ENCODE peak calls at places on chromosomes 3 and 15, in four cellular contexts. One of them, this sample, is unnamed. For H3K4me1 and H3K9me3, the result is how much of the 10 kb centered on the place peaks cover.

GRCh38 chr3:164377466-164377865 is 700.8 kb downstream of the SI start:
- DNase-seq in lower lobe of right lung: no peak
- DNase-seq in ovary: no peak
- DNase-seq in BE2C: no peak
- DNase-seq in this sample: no peak

GRCh38 chr3:137217733-137218132 is 259.9 kb downstream of the IL20RB start:
- DNase-seq in ovary: no peak
- DNase-seq in lower lobe of right lung: no peak
- DNase-seq in BE2C: peak
- DNase-seq in this sample: peak

GRCh38 chr15:55834331-55834730 is 91.4 kb upstream of the PRTG start:
- DNase-seq in lower lobe of right lung: no peak
- DNase-seq in ovary: no peak
- DNase-seq in BE2C: no peak
- DNase-seq in this sample: no peak

GRCh38 chr3:139982404-139982803 is 47.4 kb downstream of the CLSTN2 start:
- DNase-seq in BE2C: no peak
- DNase-seq in lower lobe of right lung: no peak
- DNase-seq in ovary: no peak
- DNase-seq in this sample: no peak

GRCh38 chr3:98329392-98330124 is 24.1 kb upstream of the OR5K4 start:
- DNase-seq in BE2C: peak
- DNase-seq in lower lobe of right lung: no peak
- DNase-seq in ovary: no peak
- DNase-seq in this sample: peak

GRCh38 chr3:170780955-170781354 is 89.0 kb downstream of the RPL22L1 start:
- DNase-seq in BE2C: no peak
- DNase-seq in lower lobe of right lung: no peak
- DNase-seq in ovary: no peak
- DNase-seq in this sample: no peak

GRCh38 chr15:99925661-99926461 is 192.6 kb upstream of the LYSMD4 start:
- DNase-seq in BE2C: no peak
- DNase-seq in lower lobe of right lung: peak
- DNase-seq in ovary: peak
- DNase-seq in this sample: peak

GRCh38 chr3:14984581-14985113 is 37.3 kb downstream of the NR2C2 start:
- DNase-seq in BE2C: no peak
- DNase-seq in lower lobe of right lung: no peak
- DNase-seq in ovary: no peak
- DNase-seq in this sample: no peak

GRCh38 chr15:92914768-92915221 is 14.7 kb downstream of the CHD2 start:
- DNase-seq in lower lobe of right lung: no peak
- DNase-seq in ovary: no peak
- DNase-seq in BE2C: no peak
- DNase-seq in this sample: no peak

GRCh38 chr3:127215714-127216414 is 22.9 kb downstream of the PRR23E start:
- DNase-seq in lower lobe of right lung: no peak
- DNase-seq in BE2C: no peak
- DNase-seq in ovary: no peak
- DNase-seq in this sample: no peak

GRCh38 chr3:177122183-177122856 is 75.0 kb downstream of the TBL1XR1 start:
- DNase-seq in lower lobe of right lung: no peak
- DNase-seq in ovary: no peak
- DNase-seq in BE2C: no peak
- DNase-seq in this sample: no peak

GRCh38 chr3:47542614-47543173 is 29.2 kb upstream of the ELP6 start:
- DNase-seq in BE2C: peak
- DNase-seq in ovary: peak
- DNase-seq in lower lobe of right lung: no peak
- DNase-seq in this sample: peak
- TF ChIP-seq CTCF in BE2C: no peak
- TF ChIP-seq CTCF in ovary: no peak
- TF ChIP-seq CTCF in lower lobe of right lung: no peak
- TF ChIP-seq CTCF in this sample: no peak

GRCh38 chr3:192897005-192897404 is 20.7 kb downstream of the MB21D2 start:
- DNase-seq in BE2C: no peak
- DNase-seq in ovary: no peak
- DNase-seq in lower lobe of right lung: no peak
- DNase-seq in this sample: no peak
- H3K4me1 ChIP-seq in BE2C: under half
- H3K4me1 ChIP-seq in ovary: under half
- H3K4me1 ChIP-seq in lower lobe of right lung: under half
- H3K4me1 ChIP-seq in this sample: under half

GRCh38 chr15:25054943-25055342 is 100.2 kb downstream of the SNRPN start:
- DNase-seq in BE2C: no peak
- DNase-seq in ovary: no peak
- DNase-seq in lower lobe of right lung: no peak
- DNase-seq in this sample: peak

GRCh38 chr15:25058080-25058785 is 103.4 kb downstream of the SNRPN start:
- DNase-seq in ovary: peak
- DNase-seq in lower lobe of right lung: peak
- DNase-seq in BE2C: no peak
- DNase-seq in this sample: peak

GRCh38 chr15:25057574-25057973 is 102.8 kb downstream of the SNRPN start:
- DNase-seq in lower lobe of right lung: peak
- DNase-seq in ovary: no peak
- DNase-seq in BE2C: no peak
- DNase-seq in this sample: peak

GRCh38 chr15:25055356-25056068 is 100.7 kb downstream of the SNRPN start:
- DNase-seq in ovary: no peak
- DNase-seq in lower lobe of right lung: no peak
- DNase-seq in BE2C: no peak
- DNase-seq in this sample: peak

GRCh38 chr15:25056484-25057429 is 102.0 kb downstream of the SNRPN start:
- DNase-seq in lower lobe of right lung: no peak
- DNase-seq in BE2C: no peak
- DNase-seq in ovary: peak
- DNase-seq in this sample: peak
- H3K9me3 ChIP-seq in lower lobe of right lung: half or more
- H3K9me3 ChIP-seq in BE2C: under half
- H3K9me3 ChIP-seq in ovary: half or more
- H3K9me3 ChIP-seq in this sample: under half

GRCh38 chr3:47664519-47664918 is 85.9 kb upstream of the CSPG5 start:
- DNase-seq in lower lobe of right lung: no peak
- DNase-seq in ovary: no peak
- DNase-seq in BE2C: no peak
- DNase-seq in this sample: no peak
- TF ChIP-seq CTCF in lower lobe of right lung: no peak
- TF ChIP-seq CTCF in ovary: no peak
- TF ChIP-seq CTCF in BE2C: peak
- TF ChIP-seq CTCF in this sample: no peak

GRCh38 chr3:188166471-188166870 is 12.5 kb downstream of the LPP start:
- DNase-seq in lower lobe of right lung: no peak
- DNase-seq in BE2C: no peak
- DNase-seq in ovary: no peak
- DNase-seq in this sample: no peak

GRCh38 chr3:188160751-188161150 is 6.8 kb downstream of the LPP start:
- DNase-seq in lower lobe of right lung: no peak
- DNase-seq in ovary: no peak
- DNase-seq in BE2C: no peak
- DNase-seq in this sample: no peak

GRCh38 chr3:188164248-188164687 is 10.3 kb downstream of the LPP start:
- DNase-seq in BE2C: no peak
- DNase-seq in ovary: no peak
- DNase-seq in lower lobe of right lung: no peak
- DNase-seq in this sample: no peak

GRCh38 chr3:188169826-188170455 is 16.0 kb downstream of the LPP start:
- DNase-seq in BE2C: no peak
- DNase-seq in ovary: no peak
- DNase-seq in lower lobe of right lung: no peak
- DNase-seq in this sample: peak

DNA sequence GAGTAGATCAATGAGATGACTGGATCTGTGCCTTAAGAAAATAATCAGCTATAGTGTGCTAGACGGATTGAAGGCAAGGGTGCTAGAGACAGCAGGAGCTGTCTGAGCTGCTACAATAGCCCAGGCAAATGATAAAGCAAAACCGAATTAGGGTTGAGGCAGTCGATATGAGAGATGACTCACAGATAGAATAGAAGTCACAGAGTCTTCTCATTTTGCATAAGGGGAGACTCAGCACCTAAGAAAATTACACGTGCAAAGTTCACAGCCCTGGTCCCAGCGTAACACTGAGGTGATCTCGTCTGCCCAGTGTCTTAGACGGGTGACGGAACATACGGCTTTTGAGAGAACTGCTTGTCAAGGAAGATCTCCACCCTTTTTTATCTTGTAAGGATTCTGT is 11.6 kb downstream of the LPP start:
- DNase-seq in ovary: no peak
- DNase-seq in BE2C: no peak
- DNase-seq in lower lobe of right lung: no peak
- DNase-seq in this sample: no peak
- H3K4me1 ChIP-seq in ovary: under half
- H3K4me1 ChIP-seq in BE2C: under half
- H3K4me1 ChIP-seq in lower lobe of right lung: under half
- H3K4me1 ChIP-seq in this sample: under half

DNA sequence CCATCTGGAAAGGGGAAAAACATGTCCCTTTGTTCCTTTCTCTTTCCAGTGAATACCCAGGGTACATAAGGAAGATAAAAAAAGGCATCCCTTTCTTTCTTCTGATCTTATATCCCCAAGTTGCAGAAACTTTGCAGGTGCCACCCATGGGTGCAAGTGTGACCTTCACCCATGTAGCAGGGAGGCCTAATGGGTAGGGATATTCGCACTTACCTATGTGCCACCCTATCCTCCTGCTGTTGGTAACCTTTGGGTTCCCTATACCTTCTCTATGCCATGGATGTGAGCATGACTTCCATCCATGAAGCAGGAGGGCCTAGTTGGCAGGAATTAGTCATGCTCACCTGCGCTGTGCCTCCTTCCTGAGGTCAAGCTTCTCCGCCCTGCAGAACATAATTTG is 59.2 kb upstream of the C15orf39 start:
- DNase-seq in BE2C: no peak
- DNase-seq in lower lobe of right lung: no peak
- DNase-seq in ovary: no peak
- DNase-seq in this sample: no peak
- H3K9me3 ChIP-seq in BE2C: under half
- H3K9me3 ChIP-seq in lower lobe of right lung: under half
- H3K9me3 ChIP-seq in ovary: under half
- H3K9me3 ChIP-seq in this sample: under half

GRCh38 chr15:60551781-60552161 is 72.8 kb upstream of the ICE2 start:
- DNase-seq in BE2C: no peak
- DNase-seq in lower lobe of right lung: no peak
- DNase-seq in ovary: no peak
- DNase-seq in this sample: no peak
- TF ChIP-seq CTCF in BE2C: peak
- TF ChIP-seq CTCF in lower lobe of right lung: no peak
- TF ChIP-seq CTCF in ovary: no peak
- TF ChIP-seq CTCF in this sample: no peak

GRCh38 chr15:62440731-62441130 is 275.6 kb upstream of the C2CD4B start:
- DNase-seq in ovary: no peak
- DNase-seq in lower lobe of right lung: no peak
- DNase-seq in BE2C: no peak
- DNase-seq in this sample: no peak

GRCh38 chr15:62439543-62440016 is 274.5 kb upstream of the C2CD4B start:
- DNase-seq in BE2C: no peak
- DNase-seq in lower lobe of right lung: no peak
- DNase-seq in ovary: no peak
- DNase-seq in this sample: peak

GRCh38 chr15:62444104-62445027 is 279.3 kb upstream of the C2CD4B start:
- DNase-seq in ovary: no peak
- DNase-seq in lower lobe of right lung: no peak
- DNase-seq in BE2C: no peak
- DNase-seq in this sample: no peak

GRCh38 chr15:62436235-62436634 is 271.1 kb upstream of the C2CD4B start:
- DNase-seq in lower lobe of right lung: no peak
- DNase-seq in BE2C: no peak
- DNase-seq in ovary: no peak
- DNase-seq in this sample: no peak

DNA sequence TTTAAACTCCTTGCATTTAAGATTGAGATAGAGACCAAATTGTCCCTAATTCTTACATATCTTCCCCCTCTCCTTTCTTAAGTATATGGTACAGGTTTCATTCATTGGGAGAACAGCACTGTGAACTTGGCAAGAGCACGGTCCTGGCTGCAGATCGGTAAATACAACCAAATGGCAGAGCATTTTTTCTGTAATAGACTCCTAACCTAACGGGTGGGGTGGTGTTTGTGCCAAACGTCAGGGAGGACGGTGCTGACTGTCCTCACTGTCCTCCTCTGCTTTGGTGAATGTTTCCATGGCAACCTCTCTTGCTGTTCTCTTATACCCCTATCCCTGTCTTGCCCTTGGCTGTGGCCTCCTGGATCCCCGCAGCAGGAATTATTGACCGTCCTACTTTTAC is 275.2 kb upstream of the C2CD4B start:
- DNase-seq in BE2C: no peak
- DNase-seq in lower lobe of right lung: no peak
- DNase-seq in ovary: no peak
- DNase-seq in this sample: no peak
- H3K4me1 ChIP-seq in BE2C: under half
- H3K4me1 ChIP-seq in lower lobe of right lung: under half
- H3K4me1 ChIP-seq in ovary: under half
- H3K4me1 ChIP-seq in this sample: under half

DNA sequence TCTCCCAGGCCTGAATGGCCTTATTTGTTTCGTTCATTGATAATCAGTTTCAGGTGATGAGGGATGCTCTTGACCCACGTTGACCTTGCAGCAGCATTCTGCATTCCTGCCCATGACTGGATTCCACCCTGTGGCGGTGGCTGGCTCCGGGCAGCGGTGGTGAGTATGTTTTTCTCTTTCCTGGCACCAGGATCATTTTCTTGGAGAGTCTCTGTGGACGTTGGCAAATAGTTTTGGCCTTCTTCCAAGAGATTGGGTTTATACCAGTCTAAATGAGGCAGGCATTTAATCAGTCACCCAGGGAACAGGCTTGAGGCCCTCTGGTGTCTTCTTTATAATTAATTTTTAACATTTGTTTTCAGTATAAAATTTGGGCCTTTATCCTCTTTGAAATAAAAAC is 176.4 kb upstream of the TOPAZ1 start:
- DNase-seq in ovary: no peak
- DNase-seq in lower lobe of right lung: no peak
- DNase-seq in BE2C: no peak
- DNase-seq in this sample: no peak
- H3K9me3 ChIP-seq in ovary: under half
- H3K9me3 ChIP-seq in lower lobe of right lung: under half
- H3K9me3 ChIP-seq in BE2C: under half
- H3K9me3 ChIP-seq in this sample: under half

DNA sequence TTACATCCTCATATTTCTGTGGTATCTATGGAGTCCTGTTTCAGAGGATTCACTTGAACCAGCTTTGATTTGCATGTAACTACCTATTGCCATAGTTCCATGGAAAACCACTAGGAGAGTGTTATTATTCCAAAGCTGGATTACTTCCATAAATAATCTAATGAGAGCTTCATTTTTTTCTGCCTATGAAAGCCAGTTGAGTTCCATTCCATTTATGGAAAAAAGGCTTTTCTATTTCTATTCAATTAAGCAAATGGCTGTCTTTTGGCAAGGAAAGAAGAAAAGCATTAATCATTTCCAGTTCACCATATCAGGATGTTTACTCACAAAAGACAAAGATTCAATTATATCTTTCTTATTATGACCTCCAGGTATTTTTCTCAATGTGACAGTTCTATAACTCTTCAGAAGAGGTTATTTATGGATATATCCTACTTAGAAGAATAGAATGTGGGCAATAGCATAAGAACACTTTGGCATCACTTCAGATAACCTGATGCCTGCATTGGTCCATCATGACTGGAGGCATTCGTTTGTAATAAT is 259.9 kb upstream of the ZPLD1 start:
- DNase-seq in ovary: no peak
- DNase-seq in BE2C: no peak
- DNase-seq in lower lobe of right lung: no peak
- DNase-seq in this sample: no peak
- TF ChIP-seq CTCF in ovary: no peak
- TF ChIP-seq CTCF in BE2C: no peak
- TF ChIP-seq CTCF in lower lobe of right lung: no peak
- TF ChIP-seq CTCF in this sample: no peak

This sample was measured in testis.